ENCODE peak calls at places on chromosomes 5 and 9, in seven cellular contexts. A is cardiac muscle cell, X is uterus, W is lower lobe of right lung, I is pancreas, F is H9, S is ovary. O is an unnamed sample. For H3K4me1, the result is how much of the 10 kb centered on the place peaks cover.

GRCh38 chr9:119836036-119836435 is 466.8 kb upstream of the BRINP1 start:
- DNase-seq in F (no peak), A (peak), X (no peak), S (no peak), W (no peak), I (no peak), O (no peak)

GRCh38 chr5:9845185-9845584 is 215.0 kb upstream of the TAS2R1 start:
- DNase-seq in A (no peak), X (no peak), S (no peak), F (no peak), I (no peak), W (no peak), O (no peak)

GRCh38 chr9:112925058-112925641 is 34.5 kb upstream of the SLC46A2 start:
- DNase-seq in S (no peak), W (no peak), A (peak), I (no peak), F (peak), X (no peak), O (peak)

GRCh38 chr5:54296386-54296785 is 14.0 kb downstream of the ARL15 start:
- DNase-seq in F (no peak), S (no peak), X (no peak), A (no peak), I (no peak), W (no peak), O (no peak)

GRCh38 chr9:35842020-35842745 is 13.2 kb downstream of the TMEM8B start:
- DNase-seq in X (no peak), S (no peak), I (no peak), A (no peak), W (no peak), F (no peak), O (no peak)

GRCh38 chr5:175363300-175363699 is 80.7 kb downstream of the DRD1 start:
- DNase-seq in I (no peak), W (no peak), X (no peak), F (no peak), S (no peak), A (no peak), O (no peak)

GRCh38 chr9:3647652-3648051 is 121.9 kb upstream of the RFX3 start:
- DNase-seq in A (no peak), X (no peak), I (no peak), F (no peak), W (no peak), S (no peak), O (no peak)

GRCh38 chr5:177040814-177041410 is 18.4 kb downstream of the ZNF346 start:
- DNase-seq in X (peak), W (no peak), I (no peak), S (no peak), F (no peak), A (no peak), O (peak)

GRCh38 chr9:92463989-92464388 is 18.3 kb downstream of the ASPN start:
- DNase-seq in X (peak), I (no peak), S (no peak), W (no peak), F (no peak), A (no peak), O (peak)

GRCh38 chr5:158380661-158381060 is 521.7 kb upstream of the CLINT1 start:
- DNase-seq in W (no peak), I (no peak), X (no peak), A (no peak), F (no peak), S (no peak), O (no peak)

GRCh38 chr5:155772009-155772662 is 554.8 kb upstream of the SGCD start:
- DNase-seq in W (no peak), I (no peak), X (no peak), F (peak), A (no peak), S (no peak), O (no peak)
- TF ChIP-seq CTCF in W (no peak), I (no peak), X (no peak), F (peak), A (no peak), S (no peak), O (no peak)

GRCh38 chr9:127102788-127103187 is 19.6 kb downstream of the ANGPTL2 start:
- DNase-seq in F (no peak), I (no peak), A (no peak), X (no peak), S (no peak), W (no peak), O (no peak)
- H3K4me1 ChIP-seq in F (under half), I (under half), A (under half), X (under half), S (under half), W (under half), O (under half)

DNA sequence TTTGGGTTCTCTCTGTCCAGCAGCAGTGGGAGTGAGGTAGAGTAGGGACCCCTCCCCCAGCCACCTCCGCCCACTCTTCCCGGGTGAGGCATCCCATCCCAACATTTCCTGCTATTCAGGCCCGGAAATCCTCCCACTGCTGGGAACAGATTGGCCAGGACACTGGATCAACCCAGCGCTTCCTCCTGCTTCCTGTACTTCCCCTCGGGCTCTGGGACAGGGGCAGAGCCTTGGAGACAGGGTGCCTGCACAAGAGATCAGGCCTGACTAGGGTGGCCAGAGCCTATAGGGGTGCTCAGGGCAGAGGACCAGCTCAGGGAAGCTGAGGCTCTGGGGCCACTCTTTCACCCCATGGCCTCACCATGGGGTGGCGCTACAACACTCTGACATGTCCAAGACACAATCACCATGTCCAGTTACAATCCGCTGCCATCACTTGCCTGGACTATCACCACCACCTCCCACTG is 14.5 kb downstream of the SH2D3C start:
- DNase-seq in A (no peak), S (no peak), F (peak), I (no peak), W (peak), X (peak), O (no peak)
- TF ChIP-seq CTCF in A (peak), S (no peak), F (peak), I (no peak), W (peak), X (peak), O (peak)

GRCh38 chr5:11026543-11026942 is 265.5 kb upstream of the DAP start:
- DNase-seq in A (no peak), F (no peak), X (no peak), I (no peak), S (no peak), W (no peak), O (no peak)
- H3K4me1 ChIP-seq in A (under half), F (under half), X (under half), I (under half), S (under half), W (under half), O (under half)

DNA sequence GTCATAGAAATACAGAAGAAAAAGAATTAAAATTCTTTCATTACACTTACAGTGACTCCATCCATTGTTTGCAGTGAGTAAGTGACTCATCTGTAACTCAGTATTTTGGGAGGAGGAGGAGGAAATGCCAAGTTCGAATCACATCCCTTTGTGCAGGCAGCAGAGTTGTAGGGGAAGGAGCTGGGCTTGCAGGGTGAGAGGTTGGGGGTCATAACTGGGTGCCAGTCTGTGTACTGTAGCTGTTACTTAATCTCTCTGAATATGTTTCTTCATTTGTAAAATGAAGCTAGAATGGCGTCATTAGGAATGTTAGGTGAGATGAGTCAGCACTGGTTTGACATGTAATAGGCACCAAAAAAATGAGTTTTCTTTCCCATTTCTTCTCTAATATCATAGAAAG is 235.7 kb upstream of the ADAMTSL1 start:
- DNase-seq in W (no peak), A (no peak), F (no peak), X (no peak), I (no peak), S (no peak), O (peak)
- TF ChIP-seq CTCF in W (no peak), A (no peak), F (no peak), X (no peak), I (no peak), S (no peak), O (no peak)

DNA sequence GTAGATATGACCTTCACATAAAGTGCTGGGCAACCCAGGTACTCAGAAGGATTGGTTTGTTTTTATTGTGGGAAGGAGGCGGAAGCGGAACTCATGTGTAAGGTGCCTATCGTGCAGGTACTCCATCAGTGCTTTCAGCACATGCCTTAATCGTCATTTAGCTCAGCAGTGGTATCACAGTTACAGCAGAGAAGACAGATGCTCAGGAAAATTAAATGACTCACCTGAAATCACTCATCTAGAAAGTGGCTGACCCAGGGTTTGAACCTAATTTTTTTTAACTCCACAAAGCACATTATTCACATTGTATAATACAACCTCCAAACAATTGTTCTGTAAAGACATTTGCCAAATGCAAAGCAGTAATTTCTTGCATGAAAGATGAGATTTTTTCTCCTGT is 2.2 kb downstream of the C5orf46 start:
- DNase-seq in A (no peak), F (no peak), S (no peak), W (no peak), I (no peak), X (no peak), O (peak)
- H3K4me1 ChIP-seq in A (under half), F (under half), S (under half), W (under half), I (under half), X (under half), O (under half)

DNA sequence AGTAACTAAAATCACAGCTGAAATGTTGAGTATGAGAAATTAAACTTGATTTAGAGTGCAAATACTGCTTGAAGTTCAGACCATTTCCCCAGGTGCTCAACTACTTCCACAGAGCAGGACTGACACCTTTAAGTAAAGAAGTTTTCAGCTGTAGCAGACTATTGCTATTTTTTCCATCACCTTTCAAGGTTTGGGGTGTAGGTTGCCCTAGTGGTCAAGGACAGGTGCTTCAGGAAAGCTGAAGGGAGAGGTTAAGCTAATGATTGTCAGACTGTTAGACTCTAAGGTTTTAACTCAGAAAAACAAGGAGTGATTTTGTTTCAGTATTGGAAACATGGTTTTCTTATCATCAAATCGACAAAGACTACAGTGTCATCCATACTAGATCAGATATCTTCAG is 162.1 kb downstream of the CCDC192 start:
- DNase-seq in A (no peak), I (no peak), S (no peak), W (no peak), X (no peak), F (no peak), O (no peak)
- TF ChIP-seq CTCF in A (no peak), I (no peak), S (no peak), W (peak), X (no peak), F (peak), O (no peak)

GRCh38 chr5:139130217-139130616 is 68.0 kb downstream of the SIL1 start:
- DNase-seq in X (no peak), I (no peak), A (no peak), W (no peak), F (no peak), S (no peak), O (no peak)

GRCh38 chr5:139133237-139133636 is 64.9 kb downstream of the SIL1 start:
- DNase-seq in W (no peak), F (no peak), I (no peak), A (no peak), S (no peak), X (no peak), O (no peak)

GRCh38 chr5:139132515-139132914 is 65.7 kb downstream of the SIL1 start:
- DNase-seq in W (no peak), S (no peak), I (no peak), A (no peak), F (no peak), X (peak), O (no peak)

GRCh38 chr5:139131881-139132480 is 66.2 kb downstream of the SIL1 start:
- DNase-seq in X (no peak), F (no peak), I (no peak), W (no peak), S (peak), A (no peak), O (peak)

DNA sequence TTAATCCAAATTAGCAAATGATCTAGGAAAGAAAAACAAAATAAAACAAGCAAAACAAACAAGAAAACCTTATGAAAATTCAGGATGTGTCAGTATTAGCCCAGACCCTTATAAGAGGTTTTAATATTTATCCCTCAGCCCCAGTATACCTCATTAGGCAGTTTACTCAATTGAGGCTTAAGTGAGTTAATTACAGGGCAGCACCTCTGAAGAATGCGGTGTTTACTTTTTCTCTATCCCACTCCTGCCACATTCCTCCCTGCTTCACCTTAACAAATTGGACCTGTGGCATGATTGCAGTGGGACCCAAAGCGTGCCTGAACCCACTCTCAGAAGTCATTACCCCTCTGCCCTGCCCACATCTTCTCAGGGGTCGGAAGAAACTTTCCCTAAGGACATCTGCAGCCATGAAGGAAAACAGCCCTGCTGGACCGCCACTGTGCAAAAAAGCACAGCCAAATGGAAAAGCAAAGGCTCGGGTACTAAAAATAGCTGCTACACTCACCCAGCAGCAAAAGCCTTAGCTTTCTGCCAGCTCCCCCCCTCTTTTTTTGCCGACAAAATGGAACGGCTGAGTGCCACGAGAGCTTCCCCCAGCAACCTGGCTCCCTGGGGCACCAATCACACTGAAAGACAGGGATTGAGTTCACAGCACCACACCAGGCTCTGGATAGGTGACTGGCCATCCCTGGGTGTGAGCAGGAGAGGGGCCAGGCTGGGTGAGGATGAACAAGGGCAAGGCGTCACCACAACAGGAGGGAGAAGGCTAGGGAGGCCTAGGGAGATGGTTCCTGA is 66.9 kb downstream of the SIL1 start:
- DNase-seq in I (peak), X (peak), A (peak), S (peak), F (no peak), W (no peak), O (peak)
- H3K4me1 ChIP-seq in I (under half), X (under half), A (under half), S (under half), F (under half), W (under half), O (under half)

O was measured in fibroblast of lung.